ENCODE peak calls at places on chromosomes 5 and 9, in four cellular contexts. U, Z, O and N are unnamed samples.

GRCh38 chr9:33044162-33044673 is 19.1 kb downstream of the DNAJA1 start:
- DNase-seq in O (peak; percentile 93), U (peak; percentile 68), Z (peak; percentile 95), N (peak; percentile 84)

GRCh38 chr5:7878381-7878873 is 9.5 kb downstream of the MTRR start:
- DNase-seq in O (no peak), U (no peak), Z (no peak), N (no peak)

GRCh38 chr5:64505769-64506566 is at the start of gene RGS7BP:
- DNase-seq in Z (no peak), U (no peak), O (peak; percentile 48), N (no peak)

GRCh38 chr5:117094114-117094815 is 519.6 kb upstream of the SEMA6A start:
- DNase-seq in U (no peak), O (no peak), Z (no peak), N (no peak)

GRCh38 chr9:99680191-99680590 is 141.5 kb upstream of the NR4A3 start:
- DNase-seq in O (no peak), U (no peak), Z (no peak), N (no peak)

GRCh38 chr5:88729476-88730182 is 153.4 kb downstream of the MEF2C start:
- DNase-seq in Z (peak; percentile 83), U (no peak), O (peak; percentile 56), N (peak; percentile 77)

GRCh38 chr9:134449180-134449916 is 123.1 kb downstream of the RXRA start:
- DNase-seq in U (peak; percentile 99), O (peak; percentile 94), Z (peak; percentile 98), N (peak; percentile 80)

GRCh38 chr9:136726631-136727191 is 14.3 kb downstream of the DIPK1B start:
- DNase-seq in O (no peak), U (no peak), Z (no peak), N (peak; percentile 85)

GRCh38 chr5:170095687-170096086 is 10.0 kb upstream of the FOXI1 start:
- DNase-seq in U (no peak), O (no peak), Z (peak; percentile 19), N (no peak)

GRCh38 chr5:149162401-149163084 is 21.2 kb downstream of the ABLIM3 start:
- DNase-seq in U (no peak), O (no peak), Z (no peak), N (no peak)

DNA sequence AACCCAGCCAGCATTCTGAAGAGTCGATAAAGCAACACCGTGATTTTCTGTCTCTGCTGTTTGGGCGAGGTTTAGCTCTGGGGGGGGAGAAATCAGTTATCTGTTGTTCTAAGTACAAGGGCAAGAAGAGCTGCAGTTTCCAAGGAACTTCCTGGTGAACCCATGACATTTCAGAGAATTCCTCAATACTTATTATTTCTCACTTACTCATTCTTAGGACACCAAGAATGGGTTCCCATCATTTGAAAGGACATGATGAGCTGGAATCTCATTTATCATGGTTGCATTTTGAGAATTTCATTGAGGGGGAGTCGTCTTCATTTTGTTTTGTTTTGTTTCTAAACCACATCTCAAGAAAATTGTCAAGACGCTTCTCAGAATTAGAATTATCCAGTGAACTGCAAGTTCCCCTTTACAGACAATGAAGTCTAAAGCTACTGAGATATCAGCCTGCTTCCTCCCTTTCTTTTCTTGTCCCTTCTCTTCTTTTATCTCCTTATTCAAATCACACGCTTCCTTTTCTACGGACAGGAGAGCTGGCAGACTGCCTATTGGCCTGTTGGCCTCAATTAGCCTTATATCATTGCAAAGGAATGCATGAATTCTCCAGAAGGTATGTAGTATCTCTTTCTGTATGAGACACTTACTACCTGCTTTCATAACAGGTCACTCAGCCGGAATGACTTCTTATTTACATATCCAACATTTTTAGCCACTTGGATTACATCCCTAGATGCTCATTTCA is 53.7 kb downstream of the ZNF462 start:
- DNase-seq in Z (peak; percentile 71), U (peak; percentile 78), O (peak; percentile 64), N (no peak)
- TF ChIP-seq POLR2A in Z (no peak), U (no peak), O (no peak), N (no peak)

GRCh38 chr5:134140530-134141201 is 26.2 kb downstream of the TCF7 start:
- DNase-seq in O (peak; percentile 66), Z (peak; percentile 76), U (no peak), N (peak; percentile 89)
- TF ChIP-seq POLR2A in O (no peak), Z (no peak), U (no peak), N (no peak)

DNA sequence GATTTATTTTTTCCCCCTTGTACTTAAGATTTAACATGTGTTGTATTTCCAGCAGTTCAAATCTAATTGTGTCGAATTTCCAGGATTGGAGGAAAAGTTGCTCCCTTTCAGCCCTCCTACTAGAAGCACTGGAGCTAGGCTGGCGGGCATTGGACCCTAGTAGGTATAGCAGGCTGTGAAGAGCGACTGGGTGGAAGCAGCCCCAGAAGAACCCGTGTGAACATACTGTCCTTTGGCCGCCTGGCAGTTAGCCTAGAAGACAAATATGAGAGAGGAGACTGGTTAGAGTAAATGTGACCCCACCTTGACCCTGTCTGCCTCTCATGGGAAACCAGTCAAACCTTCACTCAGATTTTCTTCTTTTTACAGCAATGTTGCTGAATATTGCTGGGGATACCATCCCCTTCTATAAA is 13.9 kb downstream of the ALDOB start:
- DNase-seq in Z (no peak), U (no peak), O (peak; percentile 54), N (no peak)
- TF ChIP-seq POLR2A in Z (no peak), U (no peak), O (no peak), N (no peak)

DNA sequence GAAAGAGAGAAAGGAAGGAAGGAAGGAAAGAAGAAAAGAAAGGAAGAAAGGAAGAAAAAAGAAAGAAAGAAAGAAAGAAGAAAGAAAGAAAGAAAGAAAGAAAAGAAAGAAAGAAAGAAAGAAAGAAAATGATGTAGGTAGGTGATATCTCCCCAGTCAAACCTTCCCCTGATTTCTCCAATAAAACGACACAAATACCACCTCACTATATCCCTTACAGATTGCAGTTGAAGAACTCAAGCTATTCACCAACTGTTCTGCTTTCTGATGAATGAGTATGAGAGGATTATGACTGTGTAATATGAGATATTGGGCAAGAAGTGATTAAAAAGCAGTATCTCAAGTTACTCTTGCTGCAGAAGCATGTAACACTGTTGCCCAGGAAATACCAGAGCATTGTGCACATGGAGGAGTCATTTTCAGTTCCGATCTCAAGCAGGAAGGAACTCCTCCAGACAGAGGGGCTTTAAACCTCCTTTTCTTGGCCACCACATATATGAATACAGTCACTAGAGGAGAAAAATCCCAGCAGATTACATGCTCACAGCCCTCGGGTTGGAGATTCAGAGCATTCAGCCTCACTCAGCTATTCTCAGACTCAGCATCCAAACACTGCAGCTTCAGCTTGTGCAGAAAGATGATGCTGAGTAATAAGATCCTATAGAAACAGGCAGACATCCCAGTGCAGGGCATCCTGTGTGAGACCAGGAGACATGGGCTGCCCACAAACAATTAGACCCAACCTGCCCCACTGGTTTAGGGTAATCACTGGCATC is 61.4 kb downstream of the UGCG start:
- DNase-seq in O (no peak), Z (no peak), U (peak; percentile 46), N (no peak)
- TF ChIP-seq POLR2A in O (no peak), Z (no peak), U (no peak), N (no peak)